ENCODE peak calls at places on chromosome 9, in four cellular contexts. O is activated B cell treated with CpG ODN at 0.5 μM for 24 hours, C is NCI-H1930, D is NCI-H446 treated with DMSO at 0.1 percent for 48 hours. S is an unnamed sample.

GRCh38 chr9:124478014-124478753 is 27.9 kb downstream of the ADGRD2 start:
- DNase-seq in O (no peak), D (no peak), C (no peak), S (no peak)

GRCh38 chr9:18478517-18479361 is 4.8 kb downstream of the ADAMTSL1 start:
- DNase-seq in O (no peak), C (no peak), D (no peak), S (no peak)

GRCh38 chr9:98995971-98996504 is 52.3 kb downstream of the COL15A1 start:
- DNase-seq in D (no peak), O (no peak), C (no peak), S (no peak)

GRCh38 chr9:15155323-15155722 is 151.7 kb downstream of the TTC39B start:
- DNase-seq in O (no peak), C (no peak), D (no peak), S (no peak)

GRCh38 chr9:120856700-120857099 is 14.0 kb upstream of the PSMD5 start:
- DNase-seq in D (peak), O (no peak), C (no peak), S (no peak)

GRCh38 chr9:113566712-113567071 is 103.2 kb downstream of the RGS3 start:
- DNase-seq in D (no peak), C (no peak), O (no peak), S (no peak)

GRCh38 chr9:34653610-34654072 is 1.7 kb downstream of the IL11RA start:
- DNase-seq in D (no peak), O (no peak), C (no peak), S (no peak)

GRCh38 chr9:22829236-22829635 is 382.6 kb downstream of the DMRTA1 start:
- DNase-seq in D (peak), C (no peak), O (no peak), S (no peak)

GRCh38 chr9:81682797-81683196 is 6.5 kb downstream of the TLE1 start:
- DNase-seq in O (no peak), C (no peak), D (no peak), S (no peak)

GRCh38 chr9:73347123-73347522 is 195.5 kb downstream of the ANXA1 start:
- DNase-seq in O (no peak), C (no peak), D (no peak), S (no peak)

GRCh38 chr9:129697956-129698757 is 32.7 kb downstream of the PRRX2 start:
- DNase-seq in O (no peak), C (no peak), D (no peak), S (no peak)

GRCh38 chr9:110582156-110582555 is 2.6 kb upstream of the SVEP1 start:
- DNase-seq in D (no peak), O (no peak), C (no peak), S (no peak)

GRCh38 chr9:111582888-111583287 is 16.6 kb downstream of the PTGR1 start:
- DNase-seq in O (no peak), C (no peak), D (no peak), S (no peak)

GRCh38 chr9:135255033-135255842 is 167.8 kb downstream of the OLFM1 start:
- DNase-seq in O (no peak), D (no peak), C (no peak), S (no peak)

GRCh38 chr9:98781588-98782383 is 14.6 kb downstream of the ANKS6 start:
- DNase-seq in O (no peak), D (no peak), C (no peak), S (no peak)

GRCh38 chr9:73780916-73781315 is 629.3 kb downstream of the ANXA1 start:
- DNase-seq in C (no peak), O (no peak), D (no peak), S (peak)